ENCODE peak calls at places on chromosome 11, in nine cellular contexts. X is suprapubic skin, L is AG09309, U is fibroblast of lung, B is fibroblast of pulmonary artery, S is left ventricle myocardium inferior, I is MM.1S, C is AG04450, P is bronchial epithelial cell. R is an unnamed sample.

GRCh38 chr11:40514124-40514523 is 945.3 kb downstream of the LRRC4C start:
- DNase-seq in X (no peak), L (no peak), C (no peak), B (no peak), U (peak), I (no peak), S (no peak), P (peak), R (no peak)

GRCh38 chr11:131888230-131888826 is 517.9 kb downstream of the NTM start:
- DNase-seq in U (peak), L (peak), B (peak), S (no peak), P (peak), I (no peak), C (peak), X (no peak), R (peak)

GRCh38 chr11:59417023-59417422 is 9.2 kb downstream of the OR5A2 start:
- DNase-seq in L (no peak), X (no peak), U (no peak), P (no peak), B (no peak), I (peak), C (no peak), S (no peak), R (no peak)

GRCh38 chr11:128845334-128845780 is 21.7 kb downstream of the KCNJ1 start:
- DNase-seq in S (no peak), P (no peak), B (no peak), U (no peak), X (no peak), C (no peak), I (no peak), L (no peak), R (no peak)

GRCh38 chr11:125063429-125064043 is 431 bp downstream of the SLC37A2 start:
- DNase-seq in C (no peak), L (no peak), B (no peak), I (no peak), P (no peak), U (no peak), S (no peak), X (no peak), R (no peak)

GRCh38 chr11:38950882-38951281 is 2352.8 kb upstream of the RAG2 start:
- DNase-seq in C (no peak), P (peak), B (no peak), S (no peak), X (no peak), I (no peak), U (no peak), L (no peak), R (peak)

GRCh38 chr11:56950510-56950909 is 38.2 kb upstream of the OR5AK2 start:
- DNase-seq in P (no peak), L (no peak), I (no peak), C (no peak), X (no peak), U (no peak), S (no peak), B (no peak), R (no peak)

GRCh38 chr11:125442946-125443345 is 53.1 kb downstream of the FEZ1 start:
- DNase-seq in X (peak), B (no peak), S (no peak), C (no peak), P (no peak), I (no peak), U (no peak), L (no peak), R (no peak)

GRCh38 chr11:74684661-74685060 is 46.6 kb downstream of the CHRDL2 start:
- DNase-seq in U (no peak), L (no peak), C (no peak), S (no peak), X (peak), B (no peak), P (no peak), I (no peak), R (no peak)

GRCh38 chr11:94785509-94785908 is 17.4 kb downstream of the AMOTL1 start:
- DNase-seq in I (no peak), C (no peak), B (no peak), P (no peak), X (no peak), U (no peak), L (no peak), S (no peak), R (no peak)
- H3K4me3 ChIP-seq in I (no peak), C (no peak), B (no peak), P (no peak), X (no peak), U (no peak), L (no peak), S (no peak), R (no peak)

GRCh38 chr11:86453290-86454030 is 78.8 kb downstream of the CCDC81 start:
- DNase-seq in B (no peak), S (no peak), C (no peak), L (no peak), P (no peak), X (no peak), I (no peak), U (no peak), R (no peak)
- TF ChIP-seq CTCF in B (peak), S (no peak), C (peak), L (no peak), P (no peak), X (no peak), I (peak), U (no peak), R (no peak)

GRCh38 chr11:89498845-89499448 is 7.8 kb upstream of the NOX4 start:
- DNase-seq in U (no peak), C (no peak), I (no peak), X (no peak), P (no peak), B (no peak), S (no peak), L (no peak), R (no peak)
- H3K4me3 ChIP-seq in U (no peak), C (no peak), I (no peak), X (no peak), P (no peak), B (no peak), S (no peak), L (no peak), R (no peak)

DNA sequence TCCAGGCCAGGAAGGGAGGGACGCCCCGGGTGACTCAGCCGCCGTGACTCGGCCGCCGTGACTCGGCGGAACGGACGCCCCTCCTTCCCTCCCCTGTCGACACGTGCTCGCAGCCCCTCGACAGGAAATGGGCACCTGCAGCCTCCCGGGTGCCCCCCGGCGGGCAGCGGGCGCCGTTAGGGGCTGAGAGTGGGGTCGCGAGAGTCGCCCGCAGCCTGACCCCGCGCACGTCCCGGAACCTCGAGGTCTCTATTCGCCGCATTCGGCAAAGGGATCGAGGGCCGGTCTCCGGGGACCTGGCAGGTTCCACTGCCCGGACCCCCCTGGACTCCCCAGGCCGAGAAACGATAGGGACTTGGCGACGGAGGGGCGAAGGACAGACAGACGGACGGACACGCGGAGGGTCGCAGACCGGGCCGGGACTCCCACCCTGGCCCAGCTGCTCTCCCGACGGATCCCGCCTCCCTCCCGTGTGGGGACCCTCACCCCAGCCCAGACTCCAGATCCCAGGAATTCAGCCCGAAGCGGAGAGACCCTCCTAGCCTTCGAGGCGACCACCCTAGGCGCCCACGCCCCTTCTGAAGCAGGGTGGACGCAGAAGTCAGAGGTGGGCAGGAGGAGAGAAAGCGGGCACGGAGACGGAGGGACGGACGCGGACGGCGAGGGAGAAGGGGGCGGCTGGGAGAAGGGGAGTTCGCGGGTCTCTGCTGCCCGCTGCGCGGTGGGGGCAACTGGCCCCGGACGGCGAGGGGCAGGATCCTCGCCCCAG is 648 bp downstream of the FOSL1 start:
- DNase-seq in S (peak), P (no peak), B (peak), U (peak), X (peak), L (no peak), I (no peak), C (no peak), R (peak)
- TF ChIP-seq CTCF in S (no peak), P (no peak), B (no peak), U (no peak), X (no peak), L (no peak), I (no peak), C (no peak), R (no peak)

GRCh38 chr11:67301313-67301921 is 1.9 kb upstream of the SSH3 start:
- DNase-seq in C (no peak), U (no peak), B (no peak), P (no peak), X (peak), I (no peak), S (no peak), L (no peak), R (no peak)
- H3K4me3 ChIP-seq in C (no peak), U (no peak), B (no peak), P (no peak), X (peak), I (no peak), S (peak), L (no peak), R (no peak)

DNA sequence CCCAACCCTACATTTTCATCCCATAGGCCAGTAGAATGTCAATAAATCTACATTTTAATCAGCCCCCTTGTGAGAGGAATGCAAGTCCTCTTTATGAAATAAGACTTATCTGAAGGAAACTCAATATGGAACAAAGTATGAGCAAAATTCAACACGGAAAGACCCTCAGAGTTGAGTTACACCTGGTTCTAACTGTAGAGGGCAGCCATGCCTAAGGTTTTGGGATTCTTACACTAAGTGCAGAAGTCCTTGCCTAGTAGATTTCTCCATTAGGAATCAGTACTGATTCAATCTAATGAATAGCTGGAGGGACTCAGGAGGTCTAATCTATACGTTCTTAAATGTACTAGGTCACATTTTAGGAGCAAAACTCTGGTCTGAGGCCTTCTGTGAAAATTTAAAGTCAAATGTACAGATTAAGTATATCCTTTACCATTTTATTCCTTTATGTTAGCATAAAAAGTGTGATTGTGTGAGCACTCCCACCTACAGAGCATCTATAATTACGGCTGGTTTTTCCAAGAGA is 904.5 kb downstream of the DLG2 start:
- DNase-seq in I (peak), U (no peak), P (no peak), L (no peak), X (no peak), B (no peak), C (no peak), S (no peak), R (no peak)
- TF ChIP-seq CTCF in I (peak), U (no peak), P (no peak), L (no peak), X (no peak), B (no peak), C (peak), S (peak), R (no peak)

DNA sequence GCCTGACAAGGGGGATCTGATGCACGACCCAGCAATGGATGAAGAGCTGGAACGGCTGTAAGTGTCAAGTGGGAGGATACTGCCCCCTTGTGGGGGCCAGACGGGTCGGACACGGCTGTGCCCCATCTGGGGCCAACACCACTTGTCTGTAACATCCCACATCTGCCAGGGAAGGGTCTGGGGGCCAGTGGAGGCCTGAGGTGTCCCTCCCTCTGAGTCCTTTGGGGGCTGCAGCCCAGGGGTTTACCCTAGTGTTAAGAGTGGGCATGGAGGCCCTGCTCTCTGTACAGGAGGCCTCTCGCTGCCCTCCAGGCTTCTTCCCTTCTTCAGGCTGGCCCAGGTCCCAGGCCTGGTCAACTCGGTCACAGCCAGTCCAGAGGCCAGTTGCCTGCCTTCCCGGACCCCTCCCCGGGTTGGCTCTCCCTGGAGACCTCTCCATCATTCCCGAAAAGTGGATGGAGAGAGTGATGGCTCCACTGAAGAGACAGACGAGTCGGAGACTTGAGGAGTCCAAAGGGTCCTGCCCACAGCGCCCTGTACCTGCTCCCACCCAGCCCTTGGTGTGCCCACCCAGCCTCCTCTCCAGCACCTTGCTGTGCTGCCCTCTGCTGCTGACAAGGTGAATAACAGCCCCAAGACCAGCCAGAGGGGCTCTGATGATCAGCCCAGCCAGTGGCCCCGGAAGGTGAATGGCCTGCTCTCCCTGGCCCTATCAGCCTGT is 15.4 kb downstream of the ARFGAP2 start:
- DNase-seq in I (peak), X (no peak), P (peak), U (peak), B (peak), S (no peak), L (no peak), C (no peak), R (peak)
- H3K4me3 ChIP-seq in I (no peak), X (no peak), P (no peak), U (no peak), B (no peak), S (no peak), L (no peak), C (no peak), R (no peak)

DNA sequence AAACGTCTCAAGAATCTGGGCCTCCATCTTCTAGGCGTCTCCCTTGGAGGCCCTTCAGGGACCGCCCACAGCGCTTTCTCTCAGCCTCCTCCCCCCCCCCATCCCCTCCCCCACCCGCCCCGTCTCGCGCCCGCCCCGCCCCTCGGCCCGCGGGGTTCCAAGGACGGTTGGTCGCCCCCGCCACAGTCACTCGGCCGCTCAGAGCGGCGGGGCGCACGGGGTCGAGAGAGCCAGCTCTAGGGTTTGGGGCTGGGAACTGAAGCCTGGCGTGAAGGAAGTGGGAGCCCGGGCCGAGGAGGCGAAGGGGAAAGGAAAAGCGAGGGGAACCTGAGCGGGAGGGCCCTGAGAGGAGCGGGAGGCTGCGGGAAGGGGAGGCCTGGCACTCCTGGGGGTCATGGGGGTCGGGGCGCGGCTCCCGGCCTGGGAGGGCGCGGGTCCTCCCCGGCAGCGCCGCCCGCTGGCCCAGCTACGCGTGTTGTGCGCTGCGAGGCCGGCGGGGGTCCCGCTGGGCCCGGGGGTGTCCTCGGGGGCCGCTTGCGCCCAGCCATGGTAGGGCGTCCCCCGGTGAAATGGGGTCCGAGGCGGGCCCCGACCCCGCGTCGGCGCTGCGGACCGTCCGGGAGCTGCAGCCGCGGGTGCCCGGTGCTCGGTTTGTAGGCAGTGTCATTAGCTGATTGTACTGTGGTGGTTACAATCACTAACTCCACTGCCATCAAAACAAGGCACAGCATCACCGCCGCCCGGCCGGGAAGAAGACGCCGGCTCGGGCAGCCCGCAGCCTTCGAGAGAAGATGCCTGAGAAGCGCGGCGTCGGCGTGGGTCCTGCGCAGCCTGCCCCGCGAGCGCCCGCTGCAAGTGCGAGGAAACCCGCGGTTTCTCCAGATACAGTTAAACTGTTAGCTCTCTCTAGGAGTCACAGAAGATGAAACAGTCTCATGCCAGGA is at the start of gene BTG4:
- DNase-seq in U (no peak), X (peak), L (no peak), B (no peak), P (no peak), S (no peak), C (no peak), I (peak), R (no peak)
- TF ChIP-seq CTCF in U (peak), X (no peak), L (no peak), B (no peak), P (peak), S (no peak), C (peak), I (peak), R (no peak)

R was measured in fibroblast of the aortic adventitia.